ENCODE peak calls at places on chromosomes 3 and 15, in five cellular contexts. One of them, this sample, is unnamed.

GRCh38 chr3:52124766-52125165 is 29.5 kb downstream of the POC1A start:
- DNase-seq in activated naive CD4-positive, alpha-beta T cell: no peak
- DNase-seq in amniotic stem cell: no peak
- DNase-seq in nucleus accumbens: no peak
- DNase-seq in activated naive CD8-positive, alpha-beta T cell treated with anti-CD3 and anti-CD28 coated beads, Interleukin-2, amount 50 U/mL, for 16 hours: no peak
- DNase-seq in this sample: no peak

GRCh38 chr15:89783111-89783860 is 7.2 kb downstream of the MESP2 start:
- DNase-seq in amniotic stem cell: no peak
- DNase-seq in activated naive CD4-positive, alpha-beta T cell: no peak
- DNase-seq in activated naive CD8-positive, alpha-beta T cell treated with anti-CD3 and anti-CD28 coated beads, Interleukin-2, amount 50 U/mL, for 16 hours: no peak
- DNase-seq in nucleus accumbens: no peak
- DNase-seq in this sample: no peak

GRCh38 chr3:126887686-126888085 is 95.2 kb upstream of the PLXNA1 start:
- DNase-seq in nucleus accumbens: no peak
- DNase-seq in amniotic stem cell: no peak
- DNase-seq in activated naive CD4-positive, alpha-beta T cell: no peak
- DNase-seq in activated naive CD8-positive, alpha-beta T cell treated with anti-CD3 and anti-CD28 coated beads, Interleukin-2, amount 50 U/mL, for 16 hours: no peak
- DNase-seq in this sample: no peak

GRCh38 chr3:193791041-193792032 is 198.3 kb downstream of the OPA1 start:
- DNase-seq in activated naive CD4-positive, alpha-beta T cell: no peak
- DNase-seq in activated naive CD8-positive, alpha-beta T cell treated with anti-CD3 and anti-CD28 coated beads, Interleukin-2, amount 50 U/mL, for 16 hours: no peak
- DNase-seq in nucleus accumbens: no peak
- DNase-seq in amniotic stem cell: no peak
- DNase-seq in this sample: no peak

GRCh38 chr3:71681224-71681668 is 44.0 kb downstream of the EIF4E3 start:
- DNase-seq in activated naive CD4-positive, alpha-beta T cell: no peak
- DNase-seq in amniotic stem cell: peak; percentile 36
- DNase-seq in activated naive CD8-positive, alpha-beta T cell treated with anti-CD3 and anti-CD28 coated beads, Interleukin-2, amount 50 U/mL, for 16 hours: no peak
- DNase-seq in nucleus accumbens: peak; percentile 31
- DNase-seq in this sample: no peak

GRCh38 chr3:15449489-15449888 is 22.1 kb downstream of the EAF1 start:
- DNase-seq in activated naive CD8-positive, alpha-beta T cell treated with anti-CD3 and anti-CD28 coated beads, Interleukin-2, amount 50 U/mL, for 16 hours: no peak
- DNase-seq in nucleus accumbens: no peak
- DNase-seq in activated naive CD4-positive, alpha-beta T cell: no peak
- DNase-seq in amniotic stem cell: no peak
- DNase-seq in this sample: no peak

GRCh38 chr3:50173685-50174516 is 17.5 kb upstream of the GNAT1 start:
- DNase-seq in nucleus accumbens: no peak
- DNase-seq in activated naive CD8-positive, alpha-beta T cell treated with anti-CD3 and anti-CD28 coated beads, Interleukin-2, amount 50 U/mL, for 16 hours: no peak
- DNase-seq in activated naive CD4-positive, alpha-beta T cell: no peak
- DNase-seq in amniotic stem cell: no peak
- DNase-seq in this sample: no peak

GRCh38 chr3:6099458-6100137 is 761.3 kb upstream of the GRM7 start:
- DNase-seq in activated naive CD8-positive, alpha-beta T cell treated with anti-CD3 and anti-CD28 coated beads, Interleukin-2, amount 50 U/mL, for 16 hours: no peak
- DNase-seq in amniotic stem cell: no peak
- DNase-seq in activated naive CD4-positive, alpha-beta T cell: no peak
- DNase-seq in nucleus accumbens: no peak
- DNase-seq in this sample: no peak

GRCh38 chr15:55074431-55074830 is 122.3 kb downstream of the RSL24D1 start:
- DNase-seq in nucleus accumbens: no peak
- DNase-seq in amniotic stem cell: no peak
- DNase-seq in activated naive CD8-positive, alpha-beta T cell treated with anti-CD3 and anti-CD28 coated beads, Interleukin-2, amount 50 U/mL, for 16 hours: no peak
- DNase-seq in activated naive CD4-positive, alpha-beta T cell: no peak
- DNase-seq in this sample: no peak

GRCh38 chr15:66833803-66834202 is 131.8 kb downstream of the SMAD6 start:
- DNase-seq in amniotic stem cell: no peak
- DNase-seq in activated naive CD8-positive, alpha-beta T cell treated with anti-CD3 and anti-CD28 coated beads, Interleukin-2, amount 50 U/mL, for 16 hours: no peak
- DNase-seq in nucleus accumbens: no peak
- DNase-seq in activated naive CD4-positive, alpha-beta T cell: no peak
- DNase-seq in this sample: no peak

This sample was measured in stimulated activated CD8-positive, alpha-beta memory T cell treated with anti-CD3 and anti-CD28 coated beads, Interleukin-15, amount 100 ng/mL, for 4 hours.